ENCODE peak calls at places on chromosome 3, in seven cellular contexts. One of them, this sample, is unnamed.

GRCh38 chr3:56119575-56120349 is 348.5 kb downstream of the ERC2 start:
- DNase-seq in glutamatergic neuron: no peak
- DNase-seq in lower leg skin: peak
- DNase-seq in brain microvascular endothelial cell: no peak
- DNase-seq in sigmoid colon: peak
- DNase-seq in fibroblast of the aortic adventitia: peak
- DNase-seq in foreskin fibroblast: peak
- DNase-seq in this sample: no peak

GRCh38 chr3:170780955-170781354 is 89.0 kb downstream of the RPL22L1 start:
- DNase-seq in glutamatergic neuron: no peak
- DNase-seq in lower leg skin: no peak
- DNase-seq in brain microvascular endothelial cell: no peak
- DNase-seq in sigmoid colon: no peak
- DNase-seq in fibroblast of the aortic adventitia: peak
- DNase-seq in foreskin fibroblast: peak
- DNase-seq in this sample: no peak

GRCh38 chr3:56754753-56755365 is 46.9 kb downstream of the ARHGEF3 start:
- DNase-seq in glutamatergic neuron: no peak
- DNase-seq in lower leg skin: no peak
- DNase-seq in brain microvascular endothelial cell: no peak
- DNase-seq in sigmoid colon: no peak
- DNase-seq in fibroblast of the aortic adventitia: no peak
- DNase-seq in foreskin fibroblast: no peak
- DNase-seq in this sample: no peak

GRCh38 chr3:150255416-150255815 is 152.7 kb upstream of the TSC22D2 start:
- DNase-seq in glutamatergic neuron: no peak
- DNase-seq in lower leg skin: no peak
- DNase-seq in brain microvascular endothelial cell: no peak
- DNase-seq in sigmoid colon: peak
- DNase-seq in fibroblast of the aortic adventitia: no peak
- DNase-seq in foreskin fibroblast: no peak
- DNase-seq in this sample: no peak

GRCh38 chr3:171797265-171797679 is 13.0 kb downstream of the PLD1 start:
- DNase-seq in glutamatergic neuron: no peak
- DNase-seq in lower leg skin: no peak
- DNase-seq in brain microvascular endothelial cell: no peak
- DNase-seq in sigmoid colon: no peak
- DNase-seq in fibroblast of the aortic adventitia: peak
- DNase-seq in foreskin fibroblast: no peak
- DNase-seq in this sample: no peak

GRCh38 chr3:100089802-100090668 is 24.3 kb downstream of the FILIP1L start:
- DNase-seq in glutamatergic neuron: peak
- DNase-seq in lower leg skin: no peak
- DNase-seq in brain microvascular endothelial cell: peak
- DNase-seq in sigmoid colon: no peak
- DNase-seq in fibroblast of the aortic adventitia: peak
- DNase-seq in foreskin fibroblast: peak
- DNase-seq in this sample: no peak

GRCh38 chr3:195062866-195063540 is 208.0 kb downstream of the XXYLT1 start:
- DNase-seq in glutamatergic neuron: no peak
- DNase-seq in lower leg skin: no peak
- DNase-seq in brain microvascular endothelial cell: no peak
- DNase-seq in sigmoid colon: no peak
- DNase-seq in fibroblast of the aortic adventitia: no peak
- DNase-seq in foreskin fibroblast: no peak
- DNase-seq in this sample: no peak

GRCh38 chr3:52310861-52311566 is 5.1 kb upstream of the DNAH1 start:
- DNase-seq in glutamatergic neuron: no peak
- DNase-seq in lower leg skin: no peak
- DNase-seq in brain microvascular endothelial cell: peak
- DNase-seq in sigmoid colon: no peak
- DNase-seq in fibroblast of the aortic adventitia: no peak
- DNase-seq in foreskin fibroblast: no peak
- DNase-seq in this sample: no peak

GRCh38 chr3:157499342-157499963 is 3.8 kb downstream of the VEPH1 start:
- DNase-seq in glutamatergic neuron: peak
- DNase-seq in lower leg skin: peak
- DNase-seq in brain microvascular endothelial cell: peak
- DNase-seq in sigmoid colon: no peak
- DNase-seq in fibroblast of the aortic adventitia: no peak
- DNase-seq in foreskin fibroblast: no peak
- DNase-seq in this sample: no peak

GRCh38 chr3:76912966-76913365 is 126.9 kb upstream of the ROBO2 start:
- DNase-seq in glutamatergic neuron: no peak
- DNase-seq in lower leg skin: no peak
- DNase-seq in brain microvascular endothelial cell: no peak
- DNase-seq in sigmoid colon: no peak
- DNase-seq in fibroblast of the aortic adventitia: no peak
- DNase-seq in foreskin fibroblast: no peak
- DNase-seq in this sample: no peak

GRCh38 chr3:43366466-43366865 is 80.1 kb downstream of the SNRK start:
- DNase-seq in glutamatergic neuron: no peak
- DNase-seq in lower leg skin: no peak
- DNase-seq in brain microvascular endothelial cell: no peak
- DNase-seq in sigmoid colon: no peak
- DNase-seq in fibroblast of the aortic adventitia: peak
- DNase-seq in foreskin fibroblast: no peak
- DNase-seq in this sample: no peak

GRCh38 chr3:88960019-88960418 is 147.4 kb upstream of the EPHA3 start:
- DNase-seq in glutamatergic neuron: no peak
- DNase-seq in lower leg skin: no peak
- DNase-seq in brain microvascular endothelial cell: no peak
- DNase-seq in sigmoid colon: no peak
- DNase-seq in fibroblast of the aortic adventitia: no peak
- DNase-seq in foreskin fibroblast: no peak
- DNase-seq in this sample: no peak

GRCh38 chr3:132255041-132255745 is 62.0 kb upstream of the ACP3 start:
- DNase-seq in glutamatergic neuron: no peak
- DNase-seq in lower leg skin: no peak
- DNase-seq in brain microvascular endothelial cell: peak
- DNase-seq in sigmoid colon: no peak
- DNase-seq in fibroblast of the aortic adventitia: peak
- DNase-seq in foreskin fibroblast: peak
- DNase-seq in this sample: no peak

GRCh38 chr3:33131328-33132018 is 17.7 kb downstream of the CRTAP start:
- DNase-seq in glutamatergic neuron: peak
- DNase-seq in lower leg skin: peak
- DNase-seq in brain microvascular endothelial cell: peak
- DNase-seq in sigmoid colon: no peak
- DNase-seq in fibroblast of the aortic adventitia: peak
- DNase-seq in foreskin fibroblast: peak
- DNase-seq in this sample: no peak

GRCh38 chr3:15794303-15794771 is 3.4 kb downstream of the ANKRD28 start:
- DNase-seq in glutamatergic neuron: no peak
- DNase-seq in lower leg skin: no peak
- DNase-seq in brain microvascular endothelial cell: peak
- DNase-seq in sigmoid colon: no peak
- DNase-seq in fibroblast of the aortic adventitia: peak
- DNase-seq in foreskin fibroblast: peak
- DNase-seq in this sample: no peak

GRCh38 chr3:46674031-46674592 is 19.4 kb downstream of the ALS2CL start:
- DNase-seq in glutamatergic neuron: no peak
- DNase-seq in lower leg skin: peak
- DNase-seq in brain microvascular endothelial cell: no peak
- DNase-seq in sigmoid colon: peak
- DNase-seq in fibroblast of the aortic adventitia: no peak
- DNase-seq in foreskin fibroblast: no peak
- DNase-seq in this sample: no peak
- TF ChIP-seq CTCF in glutamatergic neuron: peak
- TF ChIP-seq CTCF in lower leg skin: no peak
- TF ChIP-seq CTCF in brain microvascular endothelial cell: peak
- TF ChIP-seq CTCF in sigmoid colon: no peak
- TF ChIP-seq CTCF in fibroblast of the aortic adventitia: peak
- TF ChIP-seq CTCF in foreskin fibroblast: peak
- TF ChIP-seq CTCF in this sample: no peak

GRCh38 chr3:54361884-54362283 is 239.5 kb downstream of the CACNA2D3 start:
- DNase-seq in glutamatergic neuron: no peak
- DNase-seq in lower leg skin: no peak
- DNase-seq in brain microvascular endothelial cell: no peak
- DNase-seq in sigmoid colon: no peak
- DNase-seq in fibroblast of the aortic adventitia: no peak
- DNase-seq in foreskin fibroblast: no peak
- DNase-seq in this sample: no peak

GRCh38 chr3:54358327-54358726 is 236.0 kb downstream of the CACNA2D3 start:
- DNase-seq in glutamatergic neuron: no peak
- DNase-seq in lower leg skin: peak
- DNase-seq in brain microvascular endothelial cell: no peak
- DNase-seq in sigmoid colon: peak
- DNase-seq in fibroblast of the aortic adventitia: no peak
- DNase-seq in foreskin fibroblast: no peak
- DNase-seq in this sample: no peak

GRCh38 chr3:54357307-54357706 is 235.0 kb downstream of the CACNA2D3 start:
- DNase-seq in glutamatergic neuron: no peak
- DNase-seq in lower leg skin: no peak
- DNase-seq in brain microvascular endothelial cell: no peak
- DNase-seq in sigmoid colon: no peak
- DNase-seq in fibroblast of the aortic adventitia: no peak
- DNase-seq in foreskin fibroblast: no peak
- DNase-seq in this sample: no peak

GRCh38 chr3:54358969-54359648 is 236.8 kb downstream of the CACNA2D3 start:
- DNase-seq in glutamatergic neuron: no peak
- DNase-seq in lower leg skin: no peak
- DNase-seq in brain microvascular endothelial cell: no peak
- DNase-seq in sigmoid colon: no peak
- DNase-seq in fibroblast of the aortic adventitia: no peak
- DNase-seq in foreskin fibroblast: no peak
- DNase-seq in this sample: no peak

DNA sequence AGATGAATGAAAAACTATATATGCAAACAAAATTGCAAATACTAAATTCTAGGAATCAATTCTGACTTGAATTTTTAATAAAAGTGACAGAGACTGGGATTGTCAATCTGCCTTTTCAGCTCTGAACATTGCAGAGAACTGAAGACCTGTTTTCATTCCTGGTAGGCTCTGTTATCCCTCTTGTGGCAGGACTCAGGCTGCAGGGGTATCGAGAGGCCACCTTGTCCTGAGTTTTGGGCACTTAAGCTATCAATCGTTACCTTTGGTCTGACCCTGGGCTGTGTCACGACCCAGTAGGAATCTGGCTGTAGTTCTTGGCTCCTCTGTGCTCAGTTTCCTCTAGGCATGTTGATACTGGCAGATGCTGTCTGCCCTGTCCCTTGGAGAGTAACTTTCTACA is 238.0 kb downstream of the CACNA2D3 start:
- DNase-seq in glutamatergic neuron: no peak
- DNase-seq in lower leg skin: no peak
- DNase-seq in brain microvascular endothelial cell: no peak
- DNase-seq in sigmoid colon: no peak
- DNase-seq in fibroblast of the aortic adventitia: no peak
- DNase-seq in foreskin fibroblast: no peak
- DNase-seq in this sample: no peak
- TF ChIP-seq CTCF in glutamatergic neuron: no peak
- TF ChIP-seq CTCF in lower leg skin: no peak
- TF ChIP-seq CTCF in brain microvascular endothelial cell: no peak
- TF ChIP-seq CTCF in sigmoid colon: no peak
- TF ChIP-seq CTCF in fibroblast of the aortic adventitia: no peak
- TF ChIP-seq CTCF in foreskin fibroblast: no peak
- TF ChIP-seq CTCF in this sample: no peak

GRCh38 chr3:107542665-107543064 is 19.9 kb downstream of the BBX start:
- DNase-seq in glutamatergic neuron: no peak
- DNase-seq in lower leg skin: no peak
- DNase-seq in brain microvascular endothelial cell: no peak
- DNase-seq in sigmoid colon: no peak
- DNase-seq in fibroblast of the aortic adventitia: no peak
- DNase-seq in foreskin fibroblast: no peak
- DNase-seq in this sample: no peak

GRCh38 chr3:107548601-107549000 is 25.8 kb downstream of the BBX start:
- DNase-seq in glutamatergic neuron: no peak
- DNase-seq in lower leg skin: no peak
- DNase-seq in brain microvascular endothelial cell: no peak
- DNase-seq in sigmoid colon: no peak
- DNase-seq in fibroblast of the aortic adventitia: no peak
- DNase-seq in foreskin fibroblast: no peak
- DNase-seq in this sample: no peak

GRCh38 chr3:107540857-107541256 is 18.1 kb downstream of the BBX start:
- DNase-seq in glutamatergic neuron: no peak
- DNase-seq in lower leg skin: no peak
- DNase-seq in brain microvascular endothelial cell: no peak
- DNase-seq in sigmoid colon: no peak
- DNase-seq in fibroblast of the aortic adventitia: no peak
- DNase-seq in foreskin fibroblast: no peak
- DNase-seq in this sample: no peak

GRCh38 chr3:107545680-107546120 is 22.9 kb downstream of the BBX start:
- DNase-seq in glutamatergic neuron: no peak
- DNase-seq in lower leg skin: no peak
- DNase-seq in brain microvascular endothelial cell: peak
- DNase-seq in sigmoid colon: no peak
- DNase-seq in fibroblast of the aortic adventitia: peak
- DNase-seq in foreskin fibroblast: no peak
- DNase-seq in this sample: no peak

DNA sequence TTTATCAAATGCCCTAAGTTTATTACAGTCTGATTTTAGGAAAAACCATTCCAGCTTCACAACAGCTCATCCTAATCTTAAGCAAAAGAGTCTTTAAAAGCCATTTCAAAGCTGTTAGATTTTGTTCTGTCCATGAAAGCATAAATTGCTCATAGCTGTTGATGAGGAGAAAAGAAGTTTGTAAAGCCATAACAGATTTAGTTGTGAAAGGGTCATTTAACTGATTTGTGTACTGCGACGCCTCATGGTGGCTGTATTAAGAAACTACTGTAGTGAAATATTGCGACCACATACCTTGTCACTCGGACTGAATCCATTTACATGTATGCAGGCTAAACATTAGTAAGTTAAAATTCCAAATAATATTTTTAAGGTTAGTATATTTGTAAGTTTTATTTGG is 20.9 kb downstream of the BBX start:
- DNase-seq in glutamatergic neuron: no peak
- DNase-seq in lower leg skin: no peak
- DNase-seq in brain microvascular endothelial cell: no peak
- DNase-seq in sigmoid colon: no peak
- DNase-seq in fibroblast of the aortic adventitia: peak
- DNase-seq in foreskin fibroblast: no peak
- DNase-seq in this sample: no peak
- TF ChIP-seq CTCF in glutamatergic neuron: no peak
- TF ChIP-seq CTCF in lower leg skin: no peak
- TF ChIP-seq CTCF in brain microvascular endothelial cell: no peak
- TF ChIP-seq CTCF in sigmoid colon: no peak
- TF ChIP-seq CTCF in fibroblast of the aortic adventitia: no peak
- TF ChIP-seq CTCF in foreskin fibroblast: peak
- TF ChIP-seq CTCF in this sample: no peak

DNA sequence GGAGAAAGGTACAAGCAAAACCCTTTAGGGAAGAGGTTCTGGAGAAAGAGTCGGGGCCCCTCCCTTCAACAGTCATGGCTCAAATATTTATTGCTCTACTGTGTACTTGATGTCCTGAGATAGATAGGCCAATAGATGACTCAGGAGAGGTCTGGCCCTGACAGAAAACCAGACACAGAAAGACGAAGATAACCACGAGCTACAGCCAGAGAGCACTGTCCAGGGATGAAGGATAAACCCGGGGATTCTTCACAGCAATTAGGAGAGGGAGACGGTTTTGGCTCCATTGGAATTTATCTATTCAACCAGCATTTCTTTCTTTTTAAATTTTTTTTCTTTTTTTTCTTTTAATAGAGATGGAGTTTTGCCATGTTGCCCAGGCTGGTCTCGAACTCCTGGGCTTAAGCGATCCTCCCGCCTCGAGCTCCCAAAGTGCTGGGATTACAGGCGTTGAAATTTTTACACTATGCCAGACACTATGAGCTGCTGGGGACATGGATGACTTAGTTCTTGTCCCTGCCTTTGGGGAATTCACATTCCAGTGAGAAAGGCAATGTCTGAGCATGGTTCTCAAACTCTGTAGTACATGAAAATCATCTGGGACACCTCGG is 4.6 kb upstream of the CIDEC start:
- DNase-seq in glutamatergic neuron: no peak
- DNase-seq in lower leg skin: no peak
- DNase-seq in brain microvascular endothelial cell: peak
- DNase-seq in sigmoid colon: no peak
- DNase-seq in fibroblast of the aortic adventitia: peak
- DNase-seq in foreskin fibroblast: peak
- DNase-seq in this sample: no peak
- TF ChIP-seq CTCF in glutamatergic neuron: no peak
- TF ChIP-seq CTCF in lower leg skin: no peak
- TF ChIP-seq CTCF in brain microvascular endothelial cell: no peak
- TF ChIP-seq CTCF in sigmoid colon: no peak
- TF ChIP-seq CTCF in fibroblast of the aortic adventitia: no peak
- TF ChIP-seq CTCF in foreskin fibroblast: no peak
- TF ChIP-seq CTCF in this sample: no peak